ENCODE peak calls at places on chromosomes 7 and 10, in ten cellular contexts. N is tibial artery, H is hepatocyte, E is testis, L is stomach, T is bronchial epithelial cell, Y is fibroblast of lung, A is neural progenitor cell, I is IMR-90, D is OCI-LY7. F is an unnamed sample. For H3K36me3, the result is how much of the 10 kb centered on the place peaks cover.

GRCh38 chr10:70656489-70656888 is 15.8 kb upstream of the ADAMTS14 start:
- DNase-seq in Y (peak), I (peak), H (peak), A (no peak), T (peak), N (no peak), E (no peak), D (no peak), L (no peak), F (no peak)

GRCh38 chr10:32417906-32418547 is 27.9 kb upstream of the CCDC7 start:
- DNase-seq in N (no peak), Y (peak), E (peak), L (no peak), A (no peak), H (peak), I (peak), T (no peak), D (no peak), F (no peak)

GRCh38 chr7:93923946-93924345 is 2.4 kb downstream of the GNG11 start:
- DNase-seq in A (no peak), N (no peak), I (peak), L (no peak), E (no peak), T (no peak), Y (peak), H (no peak), D (no peak), F (no peak)

GRCh38 chr10:103884681-103885139 is 29.3 kb upstream of the SH3PXD2A start:
- DNase-seq in E (peak), H (peak), Y (peak), T (peak), A (peak), L (no peak), D (peak), N (no peak), I (peak), F (peak)

GRCh38 chr7:159139202-159139601 is 5.5 kb downstream of the VIPR2 start:
- DNase-seq in N (peak), E (peak), T (no peak), L (peak), A (no peak), D (no peak), H (no peak), Y (no peak), I (no peak), F (no peak)

GRCh38 chr10:86862786-86863185 is 94.6 kb downstream of the MMRN2 start:
- DNase-seq in N (no peak), T (no peak), D (no peak), I (no peak), Y (no peak), H (no peak), L (peak), E (no peak), A (no peak), F (no peak)

GRCh38 chr7:142334236-142334635 is 76.4 kb upstream of the PRSS58 start:
- DNase-seq in H (no peak), A (no peak), I (no peak), E (no peak), T (no peak), Y (no peak), N (no peak), D (no peak), L (no peak), F (no peak)

GRCh38 chr10:95374597-95375209 is 83.9 kb upstream of the PDLIM1 start:
- DNase-seq in A (peak), I (peak), Y (peak), N (peak), T (peak), E (peak), L (peak), H (peak), D (peak), F (peak)

GRCh38 chr7:143391462-143392404 is 10.6 kb downstream of the ZYX start:
- DNase-seq in E (peak), A (no peak), D (no peak), H (no peak), Y (peak), N (peak), L (peak), I (peak), T (no peak), F (no peak)

GRCh38 chr10:26157734-26158133 is 58.8 kb upstream of the GAD2 start:
- DNase-seq in L (no peak), D (peak), T (no peak), A (peak), H (no peak), Y (no peak), E (no peak), N (no peak), I (no peak), F (no peak)

GRCh38 chr7:130917669-130918128 is 183.7 kb upstream of the KLF14 start:
- DNase-seq in E (no peak), Y (peak), H (no peak), T (peak), D (no peak), I (peak), L (no peak), N (no peak), A (no peak), F (no peak)

GRCh38 chr10:86649471-86650150 is 4.7 kb upstream of the OPN4 start:
- DNase-seq in Y (no peak), T (no peak), I (no peak), H (no peak), E (peak), L (peak), N (peak), A (no peak), D (no peak), F (no peak)

GRCh38 chr10:132410779-132411532 is 14.0 kb downstream of the PWWP2B start:
- DNase-seq in A (no peak), E (no peak), N (no peak), T (no peak), H (no peak), I (no peak), Y (no peak), D (no peak), L (no peak), F (no peak)

GRCh38 chr10:64648915-64649314 is 1127.7 kb downstream of the REEP3 start:
- DNase-seq in N (no peak), T (no peak), Y (no peak), E (peak), I (no peak), D (no peak), L (no peak), H (peak), A (peak), F (peak)

GRCh38 chr7:74380720-74381119 is 73.0 kb upstream of the GTF2IRD1 start:
- DNase-seq in T (no peak), A (no peak), H (no peak), E (no peak), L (peak), N (no peak), Y (no peak), I (no peak), D (no peak), F (no peak)

GRCh38 chr7:28854750-28855074 is 103.4 kb downstream of the TRIL start:
- DNase-seq in N (no peak), H (no peak), D (no peak), Y (no peak), L (no peak), A (no peak), I (peak), E (no peak), T (no peak), F (no peak)

GRCh38 chr10:58755688-58756087 is 243.0 kb downstream of the BICC1 start:
- DNase-seq in D (no peak), L (no peak), E (no peak), H (peak), A (no peak), Y (peak), T (peak), I (peak), N (no peak), F (no peak)

GRCh38 chr7:59079-59825 is 133.1 kb upstream of the FAM20C start:
- DNase-seq in Y (no peak), N (no peak), H (no peak), T (no peak), D (no peak), A (no peak), L (no peak), I (no peak), E (no peak), F (no peak)

GRCh38 chr10:132458595-132459251 is 61.7 kb downstream of the PWWP2B start:
- DNase-seq in E (no peak), I (no peak), L (peak), H (peak), D (peak), N (peak), Y (no peak), A (peak), T (no peak), F (peak)

GRCh38 chr10:25875555-25876165 is 58.4 kb upstream of the MYO3A start:
- DNase-seq in E (peak), I (peak), L (peak), D (peak), N (peak), Y (peak), A (peak), T (peak), H (peak), F (peak)

GRCh38 chr10:60952846-60953220 is 8.8 kb upstream of the RHOBTB1 start:
- DNase-seq in Y (no peak), T (no peak), N (no peak), A (no peak), I (no peak), L (no peak), D (no peak), E (no peak), H (no peak), F (no peak)

GRCh38 chr10:16853809-16854208 is 36.6 kb upstream of the RSU1 start:
- DNase-seq in I (no peak), A (no peak), N (no peak), D (no peak), Y (no peak), T (no peak), E (no peak), H (no peak), L (no peak), F (no peak)

GRCh38 chr10:71623098-71623985 is 96.2 kb downstream of the C10orf105 start:
- DNase-seq in L (no peak), D (peak), Y (peak), A (peak), T (peak), N (no peak), I (peak), E (peak), H (peak), F (no peak)

GRCh38 chr10:69093933-69094332 is 6.0 kb downstream of the SRGN start:
- DNase-seq in N (no peak), T (peak), D (no peak), I (peak), Y (peak), H (no peak), E (no peak), A (no peak), L (no peak), F (no peak)

GRCh38 chr10:97822261-97822687 is 27.4 kb upstream of the GOLGA7B start:
- DNase-seq in T (peak), I (no peak), A (no peak), D (no peak), H (no peak), L (no peak), Y (no peak), N (no peak), E (no peak), F (no peak)

GRCh38 chr10:48740023-48740707 is 55.5 kb downstream of the WDFY4 start:
- DNase-seq in L (no peak), A (no peak), I (no peak), T (peak), H (no peak), D (no peak), Y (no peak), E (no peak), N (no peak), F (no peak)
- H3K36me3 ChIP-seq in L (under half), A (under half), I (under half), T (under half), H (under half), D (half or more), Y (under half), E (under half), N (under half), F (under half)

GRCh38 chr7:7208524-7208923 is 26.2 kb downstream of the C1GALT1 start:
- DNase-seq in Y (no peak), D (no peak), A (no peak), T (no peak), L (no peak), I (no peak), E (no peak), H (no peak), N (no peak), F (no peak)
- H3K36me3 ChIP-seq in Y (under half), D (under half), A (under half), T (under half), L (under half), I (under half), E (under half), H (under half), N (under half), F (under half)

GRCh38 chr7:149014309-149014708 is 14.0 kb downstream of the PDIA4 start:
- DNase-seq in E (no peak), N (no peak), H (no peak), A (no peak), D (no peak), Y (no peak), L (no peak), T (no peak), I (no peak), F (no peak)
- H3K36me3 ChIP-seq in E (under half), N (half or more), H (under half), A (under half), D (half or more), Y (under half), L (half or more), T (under half), I (half or more), F (half or more)

GRCh38 chr10:125828311-125828710 is 5.0 kb downstream of the BCCIP start:
- DNase-seq in E (no peak), L (no peak), N (no peak), I (no peak), D (no peak), Y (no peak), H (no peak), T (no peak), A (no peak), F (no peak)
- H3K36me3 ChIP-seq in E (under half), L (half or more), N (half or more), I (under half), D (half or more), Y (under half), H (under half), T (under half), A (under half), F (half or more)

GRCh38 chr10:3136336-3136735 is 36.2 kb downstream of the PITRM1 start:
- DNase-seq in L (no peak), Y (peak), T (peak), D (no peak), I (peak), H (no peak), E (peak), A (no peak), N (peak), F (no peak)
- H3K36me3 ChIP-seq in L (half or more), Y (under half), T (under half), D (half or more), I (half or more), H (under half), E (under half), A (under half), N (half or more), F (under half)

DNA sequence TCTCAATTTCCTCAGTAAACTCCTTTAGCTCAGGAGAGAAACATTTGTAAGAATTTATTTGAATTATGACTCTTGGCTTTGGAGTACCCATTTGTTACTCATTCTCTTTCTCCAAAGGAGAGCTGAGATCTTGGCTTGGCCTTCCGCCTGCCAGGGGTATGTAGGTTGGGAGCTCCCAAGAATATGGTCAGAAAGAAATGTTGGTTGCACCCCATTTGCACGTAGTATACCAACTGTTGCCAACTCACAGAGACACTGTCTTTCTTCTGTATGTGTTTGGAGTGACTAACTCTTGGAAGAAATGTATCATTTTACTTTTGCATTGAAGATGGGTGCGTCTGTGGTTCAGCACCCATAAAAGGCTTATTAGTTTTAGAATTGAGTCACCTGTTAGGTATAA is 708.5 kb upstream of the SORCS1 start:
- DNase-seq in I (no peak), L (no peak), N (no peak), E (no peak), T (peak), Y (no peak), H (no peak), A (no peak), D (no peak), F (no peak)
- H3K36me3 ChIP-seq in I (under half), L (under half), N (under half), E (under half), T (under half), Y (under half), H (under half), A (under half), D (under half), F (under half)

GRCh38 chr10:73244866-73245477 is 2.1 kb downstream of the DNAJC9 start:
- DNase-seq in E (no peak), N (no peak), L (no peak), T (no peak), H (no peak), Y (no peak), I (no peak), D (peak), A (no peak), F (no peak)
- H3K36me3 ChIP-seq in E (under half), N (half or more), L (half or more), T (under half), H (under half), Y (under half), I (under half), D (half or more), A (under half), F (under half)

DNA sequence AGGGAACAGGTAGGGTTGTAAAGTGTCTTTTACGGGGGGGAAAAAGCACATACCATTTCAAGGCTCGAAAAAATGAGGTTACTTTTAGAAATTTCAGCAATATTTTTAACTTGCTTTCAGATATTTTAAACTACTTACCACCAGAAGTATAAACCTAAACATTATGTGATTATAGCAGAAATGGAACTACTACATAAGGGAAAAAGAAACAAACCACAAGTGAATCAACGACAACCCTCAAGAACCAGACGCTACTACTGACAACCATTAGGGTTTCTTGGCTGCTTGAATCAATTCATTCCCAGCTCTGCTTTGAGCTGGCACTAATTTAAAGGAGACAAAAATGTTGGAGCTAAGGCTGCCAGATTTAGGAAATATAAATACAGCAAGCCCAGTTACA is 80.1 kb downstream of the ZFAND4 start:
- DNase-seq in H (no peak), A (no peak), T (no peak), Y (no peak), L (no peak), N (no peak), I (no peak), D (no peak), E (no peak), F (no peak)
- H3K36me3 ChIP-seq in H (under half), A (under half), T (under half), Y (under half), L (under half), N (under half), I (under half), D (under half), E (under half), F (under half)